ENCODE peak calls at places on chromosomes 4 and X, in six cellular contexts. One of them, this sample, is unnamed.

GRCh38 chrX:152817082-152817744 is 13.3 kb downstream of the CETN2 start:
- DNase-seq in left cardiac atrium: no peak
- DNase-seq in Right ventricle myocardium superior: no peak
- DNase-seq in stimulated activated CD4-positive, alpha-beta T cell treated with anti-CD3 and anti-CD28 coated beads, Interleukin-2, amount 100 ng/mL, for 4 hours: no peak
- DNase-seq in activated T-helper 1 cell treated with anti-CD3 and anti-CD28 coated beads, Interleukin-2, amount 50 U/mL, for 16 hours: no peak
- DNase-seq in lower lobe of right lung: no peak
- DNase-seq in this sample: no peak

GRCh38 chr4:80182237-80182866 is 15.0 kb upstream of the PRDM8 start:
- DNase-seq in left cardiac atrium: no peak
- DNase-seq in Right ventricle myocardium superior: no peak
- DNase-seq in stimulated activated CD4-positive, alpha-beta T cell treated with anti-CD3 and anti-CD28 coated beads, Interleukin-2, amount 100 ng/mL, for 4 hours: no peak
- DNase-seq in activated T-helper 1 cell treated with anti-CD3 and anti-CD28 coated beads, Interleukin-2, amount 50 U/mL, for 16 hours: no peak
- DNase-seq in lower lobe of right lung: no peak
- DNase-seq in this sample: no peak

GRCh38 chrX:34559325-34559724 is 97.8 kb downstream of the TMEM47 start:
- DNase-seq in left cardiac atrium: no peak
- DNase-seq in Right ventricle myocardium superior: no peak
- DNase-seq in stimulated activated CD4-positive, alpha-beta T cell treated with anti-CD3 and anti-CD28 coated beads, Interleukin-2, amount 100 ng/mL, for 4 hours: no peak
- DNase-seq in activated T-helper 1 cell treated with anti-CD3 and anti-CD28 coated beads, Interleukin-2, amount 50 U/mL, for 16 hours: no peak
- DNase-seq in lower lobe of right lung: no peak
- DNase-seq in this sample: no peak

GRCh38 chrX:116317409-116317808 is 119.0 kb upstream of the SLC6A14 start:
- DNase-seq in left cardiac atrium: peak
- DNase-seq in Right ventricle myocardium superior: peak
- DNase-seq in stimulated activated CD4-positive, alpha-beta T cell treated with anti-CD3 and anti-CD28 coated beads, Interleukin-2, amount 100 ng/mL, for 4 hours: no peak
- DNase-seq in activated T-helper 1 cell treated with anti-CD3 and anti-CD28 coated beads, Interleukin-2, amount 50 U/mL, for 16 hours: no peak
- DNase-seq in lower lobe of right lung: peak
- DNase-seq in this sample: peak

GRCh38 chr4:93719552-93719951 is 109.0 kb upstream of the ATOH1 start:
- DNase-seq in left cardiac atrium: no peak
- DNase-seq in Right ventricle myocardium superior: no peak
- DNase-seq in stimulated activated CD4-positive, alpha-beta T cell treated with anti-CD3 and anti-CD28 coated beads, Interleukin-2, amount 100 ng/mL, for 4 hours: no peak
- DNase-seq in activated T-helper 1 cell treated with anti-CD3 and anti-CD28 coated beads, Interleukin-2, amount 50 U/mL, for 16 hours: no peak
- DNase-seq in lower lobe of right lung: no peak
- DNase-seq in this sample: no peak

GRCh38 chrX:153951683-153952372 is 7.4 kb upstream of the RENBP start:
- DNase-seq in left cardiac atrium: no peak
- DNase-seq in Right ventricle myocardium superior: no peak
- DNase-seq in stimulated activated CD4-positive, alpha-beta T cell treated with anti-CD3 and anti-CD28 coated beads, Interleukin-2, amount 100 ng/mL, for 4 hours: no peak
- DNase-seq in activated T-helper 1 cell treated with anti-CD3 and anti-CD28 coated beads, Interleukin-2, amount 50 U/mL, for 16 hours: no peak
- DNase-seq in lower lobe of right lung: no peak
- DNase-seq in this sample: no peak

GRCh38 chr4:88215351-88215750 is 56.9 kb upstream of the ABCG2 start:
- DNase-seq in left cardiac atrium: no peak
- DNase-seq in Right ventricle myocardium superior: no peak
- DNase-seq in stimulated activated CD4-positive, alpha-beta T cell treated with anti-CD3 and anti-CD28 coated beads, Interleukin-2, amount 100 ng/mL, for 4 hours: no peak
- DNase-seq in activated T-helper 1 cell treated with anti-CD3 and anti-CD28 coated beads, Interleukin-2, amount 50 U/mL, for 16 hours: no peak
- DNase-seq in lower lobe of right lung: no peak
- DNase-seq in this sample: no peak

GRCh38 chrX:19549838-19550237 is 34.5 kb upstream of the MAP3K15 start:
- DNase-seq in left cardiac atrium: no peak
- DNase-seq in Right ventricle myocardium superior: no peak
- DNase-seq in stimulated activated CD4-positive, alpha-beta T cell treated with anti-CD3 and anti-CD28 coated beads, Interleukin-2, amount 100 ng/mL, for 4 hours: no peak
- DNase-seq in activated T-helper 1 cell treated with anti-CD3 and anti-CD28 coated beads, Interleukin-2, amount 50 U/mL, for 16 hours: no peak
- DNase-seq in lower lobe of right lung: no peak
- DNase-seq in this sample: no peak

GRCh38 chr4:57163530-57164459 is 53.6 kb upstream of the IGFBP7 start:
- DNase-seq in left cardiac atrium: peak
- DNase-seq in Right ventricle myocardium superior: peak
- DNase-seq in stimulated activated CD4-positive, alpha-beta T cell treated with anti-CD3 and anti-CD28 coated beads, Interleukin-2, amount 100 ng/mL, for 4 hours: peak
- DNase-seq in activated T-helper 1 cell treated with anti-CD3 and anti-CD28 coated beads, Interleukin-2, amount 50 U/mL, for 16 hours: peak
- DNase-seq in lower lobe of right lung: peak
- DNase-seq in this sample: peak

GRCh38 chrX:5236096-5236495 is 992.6 kb downstream of the NLGN4X start:
- DNase-seq in left cardiac atrium: no peak
- DNase-seq in Right ventricle myocardium superior: no peak
- DNase-seq in stimulated activated CD4-positive, alpha-beta T cell treated with anti-CD3 and anti-CD28 coated beads, Interleukin-2, amount 100 ng/mL, for 4 hours: no peak
- DNase-seq in activated T-helper 1 cell treated with anti-CD3 and anti-CD28 coated beads, Interleukin-2, amount 50 U/mL, for 16 hours: no peak
- DNase-seq in lower lobe of right lung: no peak
- DNase-seq in this sample: no peak

GRCh38 chr4:37687175-37687525 is 974 bp upstream of the RELL1 start:
- DNase-seq in left cardiac atrium: no peak
- DNase-seq in Right ventricle myocardium superior: no peak
- DNase-seq in stimulated activated CD4-positive, alpha-beta T cell treated with anti-CD3 and anti-CD28 coated beads, Interleukin-2, amount 100 ng/mL, for 4 hours: no peak
- DNase-seq in activated T-helper 1 cell treated with anti-CD3 and anti-CD28 coated beads, Interleukin-2, amount 50 U/mL, for 16 hours: no peak
- DNase-seq in lower lobe of right lung: no peak
- DNase-seq in this sample: no peak

GRCh38 chr4:23332266-23332665 is 557.6 kb downstream of the PPARGC1A start:
- DNase-seq in left cardiac atrium: no peak
- DNase-seq in Right ventricle myocardium superior: no peak
- DNase-seq in stimulated activated CD4-positive, alpha-beta T cell treated with anti-CD3 and anti-CD28 coated beads, Interleukin-2, amount 100 ng/mL, for 4 hours: no peak
- DNase-seq in activated T-helper 1 cell treated with anti-CD3 and anti-CD28 coated beads, Interleukin-2, amount 50 U/mL, for 16 hours: no peak
- DNase-seq in lower lobe of right lung: no peak
- DNase-seq in this sample: no peak

GRCh38 chr4:23827971-23828680 is 61.7 kb downstream of the PPARGC1A start:
- DNase-seq in left cardiac atrium: no peak
- DNase-seq in Right ventricle myocardium superior: no peak
- DNase-seq in stimulated activated CD4-positive, alpha-beta T cell treated with anti-CD3 and anti-CD28 coated beads, Interleukin-2, amount 100 ng/mL, for 4 hours: no peak
- DNase-seq in activated T-helper 1 cell treated with anti-CD3 and anti-CD28 coated beads, Interleukin-2, amount 50 U/mL, for 16 hours: no peak
- DNase-seq in lower lobe of right lung: no peak
- DNase-seq in this sample: no peak

GRCh38 chr4:47639531-47639930 is 154.5 kb downstream of the ATP10D start:
- DNase-seq in left cardiac atrium: no peak
- DNase-seq in Right ventricle myocardium superior: no peak
- DNase-seq in stimulated activated CD4-positive, alpha-beta T cell treated with anti-CD3 and anti-CD28 coated beads, Interleukin-2, amount 100 ng/mL, for 4 hours: no peak
- DNase-seq in activated T-helper 1 cell treated with anti-CD3 and anti-CD28 coated beads, Interleukin-2, amount 50 U/mL, for 16 hours: no peak
- DNase-seq in lower lobe of right lung: no peak
- DNase-seq in this sample: no peak

GRCh38 chr4:80948161-80948560 is 82.3 kb upstream of the BMP3 start:
- DNase-seq in left cardiac atrium: no peak
- DNase-seq in Right ventricle myocardium superior: no peak
- DNase-seq in stimulated activated CD4-positive, alpha-beta T cell treated with anti-CD3 and anti-CD28 coated beads, Interleukin-2, amount 100 ng/mL, for 4 hours: no peak
- DNase-seq in activated T-helper 1 cell treated with anti-CD3 and anti-CD28 coated beads, Interleukin-2, amount 50 U/mL, for 16 hours: no peak
- DNase-seq in lower lobe of right lung: no peak
- DNase-seq in this sample: no peak

GRCh38 chr4:103198111-103198765 is at the start of gene CENPE:
- DNase-seq in left cardiac atrium: peak
- DNase-seq in Right ventricle myocardium superior: peak
- DNase-seq in stimulated activated CD4-positive, alpha-beta T cell treated with anti-CD3 and anti-CD28 coated beads, Interleukin-2, amount 100 ng/mL, for 4 hours: peak
- DNase-seq in activated T-helper 1 cell treated with anti-CD3 and anti-CD28 coated beads, Interleukin-2, amount 50 U/mL, for 16 hours: peak
- DNase-seq in lower lobe of right lung: peak
- DNase-seq in this sample: peak

GRCh38 chrX:149984411-149984810 is 46.1 kb upstream of the EOLA2 start:
- DNase-seq in left cardiac atrium: no peak
- DNase-seq in Right ventricle myocardium superior: no peak
- DNase-seq in stimulated activated CD4-positive, alpha-beta T cell treated with anti-CD3 and anti-CD28 coated beads, Interleukin-2, amount 100 ng/mL, for 4 hours: no peak
- DNase-seq in activated T-helper 1 cell treated with anti-CD3 and anti-CD28 coated beads, Interleukin-2, amount 50 U/mL, for 16 hours: no peak
- DNase-seq in lower lobe of right lung: no peak
- DNase-seq in this sample: no peak

GRCh38 chr4:45347056-45347455 is 620.7 kb upstream of the GNPDA2 start:
- DNase-seq in left cardiac atrium: no peak
- DNase-seq in Right ventricle myocardium superior: no peak
- DNase-seq in stimulated activated CD4-positive, alpha-beta T cell treated with anti-CD3 and anti-CD28 coated beads, Interleukin-2, amount 100 ng/mL, for 4 hours: no peak
- DNase-seq in activated T-helper 1 cell treated with anti-CD3 and anti-CD28 coated beads, Interleukin-2, amount 50 U/mL, for 16 hours: no peak
- DNase-seq in lower lobe of right lung: no peak
- DNase-seq in this sample: no peak

GRCh38 chr4:65422109-65422508 is 248.2 kb downstream of the EPHA5 start:
- DNase-seq in left cardiac atrium: no peak
- DNase-seq in Right ventricle myocardium superior: no peak
- DNase-seq in stimulated activated CD4-positive, alpha-beta T cell treated with anti-CD3 and anti-CD28 coated beads, Interleukin-2, amount 100 ng/mL, for 4 hours: no peak
- DNase-seq in activated T-helper 1 cell treated with anti-CD3 and anti-CD28 coated beads, Interleukin-2, amount 50 U/mL, for 16 hours: no peak
- DNase-seq in lower lobe of right lung: no peak
- DNase-seq in this sample: no peak